ENCODE peak calls at places on chromosomes 7 and 10, in nine cellular contexts. U is IMR-90, H is testis, I is stomach, L is right lobe of liver, F is adrenal gland, S is body of pancreas, T is A549, R is heart left ventricle. D is an unnamed sample.

GRCh38 chr7:74480861-74481417 is 27.2 kb downstream of the GTF2IRD1 start:
- DNase-seq in L (peak), T (no peak), R (peak), H (peak), I (peak), S (peak), F (peak), U (peak), D (peak)

GRCh38 chr7:151930695-151931094 is 25.6 kb upstream of the GALNTL5 start:
- DNase-seq in H (no peak), R (no peak), F (no peak), U (no peak), T (no peak), I (no peak), L (no peak), S (no peak), D (no peak)

GRCh38 chr7:143490719-143491306 is 13.1 kb downstream of the TAS2R41 start:
- DNase-seq in R (peak), L (no peak), F (peak), S (no peak), T (no peak), H (no peak), U (no peak), I (no peak), D (no peak)

GRCh38 chr7:159067870-159068787 is 76.5 kb downstream of the VIPR2 start:
- DNase-seq in L (no peak), T (no peak), F (no peak), U (no peak), R (peak), S (peak), I (no peak), H (peak), D (no peak)

GRCh38 chr10:79148452-79149344 is 79.9 kb downstream of the ZMIZ1 start:
- DNase-seq in L (peak), F (peak), I (peak), H (peak), R (peak), U (peak), T (no peak), S (no peak), D (peak)

GRCh38 chr7:50826371-50827172 is 43.9 kb upstream of the GRB10 start:
- DNase-seq in S (no peak), I (no peak), L (no peak), F (peak), R (no peak), H (no peak), U (peak), T (peak), D (no peak)

GRCh38 chr10:10977231-10977956 is 40.3 kb upstream of the CELF2 start:
- DNase-seq in S (no peak), T (no peak), F (no peak), H (no peak), U (no peak), R (no peak), I (no peak), L (no peak), D (no peak)

GRCh38 chr10:123135415-123136141 is at the start of gene HMX3:
- DNase-seq in I (no peak), U (peak), S (no peak), R (no peak), F (no peak), H (no peak), L (no peak), T (peak), D (peak)

GRCh38 chr7:77331938-77332695 is 84.0 kb downstream of the GSAP start:
- DNase-seq in T (peak), U (peak), F (peak), I (peak), L (peak), H (peak), R (peak), S (peak), D (no peak)

GRCh38 chr7:114356133-114356532 is 58.5 kb upstream of the FOXP2 start:
- DNase-seq in R (no peak), F (no peak), T (no peak), S (no peak), H (no peak), U (peak), L (no peak), I (no peak), D (no peak)

GRCh38 chr10:124093076-124093773 is at the start of gene CHST15:
- DNase-seq in R (peak), S (peak), L (peak), T (peak), F (peak), U (no peak), I (peak), H (peak), D (peak)

GRCh38 chr10:101892782-101893391 is 49.3 kb upstream of the KCNIP2 start:
- DNase-seq in F (no peak), S (no peak), T (peak), H (no peak), I (no peak), L (no peak), U (peak), R (no peak), D (no peak)

GRCh38 chr10:3222068-3222467 is 49.5 kb upstream of the PITRM1 start:
- DNase-seq in H (no peak), L (no peak), U (no peak), I (no peak), T (no peak), S (no peak), R (no peak), F (no peak), D (no peak)
- TF ChIP-seq CTCF in H (no peak), L (no peak), U (peak), I (no peak), T (peak), S (peak), R (no peak), F (no peak), D (no peak)

GRCh38 chr7:116952640-116953371 is 495 bp upstream of the ST7 start:
- DNase-seq in R (peak), T (peak), H (peak), S (peak), I (peak), L (peak), F (no peak), U (peak), D (peak)

GRCh38 chr7:116951366-116952292 is 1.7 kb upstream of the ST7 start:
- DNase-seq in U (no peak), H (peak), R (no peak), F (no peak), S (no peak), I (no peak), T (no peak), L (no peak), D (no peak)

GRCh38 chr7:116949941-116950801 is 3.1 kb upstream of the ST7 start:
- DNase-seq in I (no peak), U (no peak), L (no peak), F (no peak), H (no peak), T (no peak), S (no peak), R (no peak), D (no peak)

GRCh38 chr7:116948934-116949333 is 4.4 kb upstream of the ST7 start:
- DNase-seq in L (no peak), H (no peak), I (peak), U (no peak), T (no peak), F (no peak), R (peak), S (peak), D (no peak)

DNA sequence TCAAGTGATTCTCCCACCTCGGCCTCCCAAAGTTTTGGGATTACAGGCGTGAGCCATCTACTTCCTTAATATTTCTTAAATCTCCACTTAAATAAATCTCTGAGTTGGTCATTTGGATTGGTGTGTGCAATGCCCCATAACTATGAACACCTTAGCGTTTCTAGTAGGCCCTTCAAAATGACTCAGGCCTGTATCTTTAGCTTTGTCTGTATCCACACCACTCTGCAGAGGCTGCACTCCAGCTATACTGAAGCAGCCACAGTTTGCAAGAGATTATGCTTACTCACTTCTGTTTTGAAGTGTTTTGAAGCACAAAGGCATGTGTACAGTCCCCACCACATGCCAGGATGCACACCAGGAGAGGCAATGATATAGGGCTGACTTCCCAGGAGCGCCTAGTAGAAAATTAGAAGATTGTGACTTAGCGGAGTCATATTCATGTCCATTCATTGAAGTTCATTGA is 2.4 kb upstream of the ST7 start:
- DNase-seq in F (no peak), T (no peak), S (no peak), U (no peak), H (no peak), L (no peak), R (no peak), I (no peak), D (no peak)
- H3K4me3 ChIP-seq in F (no peak), T (no peak), S (no peak), U (no peak), H (no peak), L (no peak), R (no peak), I (no peak), D (no peak)

GRCh38 chr7:146119016-146119415 is 2.4 kb downstream of the CNTNAP2 start:
- DNase-seq in F (no peak), H (no peak), I (no peak), L (no peak), U (no peak), R (no peak), S (no peak), T (no peak), D (no peak)

GRCh38 chr7:146112755-146113154 is 3.8 kb upstream of the CNTNAP2 start:
- DNase-seq in I (no peak), H (no peak), T (no peak), F (no peak), U (no peak), S (no peak), L (no peak), R (no peak), D (no peak)

GRCh38 chr7:146116452-146117219 is at the start of gene CNTNAP2:
- DNase-seq in U (no peak), T (no peak), L (no peak), F (no peak), R (peak), H (peak), I (no peak), S (no peak), D (no peak)

GRCh38 chr7:146115665-146116451 is 743 bp upstream of the CNTNAP2 start:
- DNase-seq in R (peak), U (no peak), F (peak), S (peak), L (peak), H (peak), T (no peak), I (peak), D (no peak)
- TF ChIP-seq POLR2A in R (no peak), U (no peak), F (no peak), S (no peak), L (no peak), H (no peak), T (no peak), I (no peak), D (no peak)

DNA sequence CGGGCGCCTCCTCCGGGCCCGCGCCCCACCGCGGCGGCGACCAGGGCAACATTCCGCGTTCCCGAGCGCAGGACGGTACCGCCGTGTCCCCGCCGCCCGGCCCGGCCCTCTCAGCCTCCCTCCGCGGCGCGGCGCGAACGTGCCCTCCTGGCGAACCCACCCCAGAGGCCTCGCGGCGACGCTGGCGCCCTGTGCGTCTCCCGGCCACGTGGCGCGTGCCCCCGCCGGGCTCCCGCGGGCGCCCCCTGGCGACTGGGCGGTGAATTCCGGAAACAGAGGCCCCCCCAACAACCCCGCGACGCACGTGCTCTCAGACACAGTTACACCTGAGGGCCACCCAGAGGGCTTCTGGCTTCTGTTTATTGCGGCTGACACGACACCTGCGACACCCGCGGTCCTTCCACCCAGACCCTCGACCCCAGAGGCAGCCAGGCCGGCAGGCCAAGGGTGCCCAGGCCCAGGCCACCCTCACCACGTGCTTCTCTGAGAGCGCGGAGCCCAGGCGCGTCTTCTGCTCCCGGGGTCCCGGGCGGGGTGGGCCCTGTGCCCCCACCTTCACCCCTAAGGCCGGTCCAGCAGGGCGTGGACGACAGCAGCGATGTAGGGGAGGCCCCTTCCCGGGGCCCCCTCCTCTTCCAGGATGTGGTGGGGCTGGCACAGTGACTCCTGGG is at the start of gene SAP25:
- DNase-seq in S (no peak), F (no peak), T (no peak), L (no peak), H (peak), U (no peak), R (no peak), I (no peak), D (no peak)
- TF ChIP-seq CTCF in S (no peak), F (peak), T (peak), L (peak), H (no peak), U (peak), R (no peak), I (no peak), D (no peak)

GRCh38 chr7:150877545-150877944 is 25.2 kb downstream of the AOC1 start:
- DNase-seq in L (peak), T (no peak), R (no peak), U (no peak), I (no peak), F (no peak), H (no peak), S (no peak), D (no peak)

GRCh38 chr7:150875791-150876190 is 23.5 kb downstream of the AOC1 start:
- DNase-seq in L (peak), H (no peak), I (no peak), R (no peak), U (no peak), F (no peak), T (peak), S (no peak), D (no peak)

GRCh38 chr7:150874401-150875198 is 22.3 kb downstream of the AOC1 start:
- DNase-seq in L (no peak), T (no peak), H (no peak), U (no peak), R (no peak), I (no peak), F (no peak), S (no peak), D (no peak)

GRCh38 chr7:150879345-150879744 is 27.0 kb downstream of the AOC1 start:
- DNase-seq in L (no peak), U (no peak), F (no peak), H (no peak), R (no peak), I (no peak), S (no peak), T (no peak), D (no peak)

DNA sequence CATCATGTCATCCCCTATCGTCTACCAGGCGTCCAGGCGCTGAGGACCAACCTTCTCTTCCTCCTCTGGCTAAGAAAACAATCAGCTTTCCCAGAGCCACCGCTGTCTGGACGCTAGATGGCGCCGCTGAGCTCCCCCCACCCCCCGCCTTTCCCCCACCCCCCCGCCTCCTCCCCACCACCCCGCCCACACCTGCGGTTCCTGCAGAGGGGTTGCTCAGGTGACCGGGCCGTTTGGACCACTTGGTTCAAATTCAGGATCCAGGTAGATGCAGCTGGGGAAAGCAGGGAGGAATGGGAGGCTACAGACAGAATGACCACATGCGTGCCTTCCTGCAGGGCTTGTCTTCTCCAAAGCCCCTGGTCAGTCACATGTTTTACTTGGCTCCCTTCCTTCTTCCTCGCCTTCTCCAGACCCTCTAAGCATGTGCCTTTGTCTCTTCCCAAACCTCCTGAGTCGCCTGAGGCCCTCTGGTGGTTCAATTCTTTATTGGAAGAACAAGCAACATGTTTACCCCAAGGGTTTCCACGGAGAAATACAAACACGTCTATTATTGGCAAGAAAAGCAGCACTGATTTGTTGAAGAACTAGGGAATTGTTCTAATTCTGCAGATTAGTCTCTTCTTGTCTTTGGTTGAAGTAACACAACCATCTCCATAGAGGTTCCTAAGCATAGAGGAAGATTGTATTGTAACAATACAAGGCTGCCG is 24.7 kb downstream of the AOC1 start:
- DNase-seq in R (peak), T (peak), H (peak), F (peak), I (peak), S (peak), L (peak), U (peak), D (no peak)
- H3K4me3 ChIP-seq in R (no peak), T (no peak), H (no peak), F (no peak), I (peak), S (no peak), L (no peak), U (no peak), D (no peak)

GRCh38 chr10:4241724-4242345 is 456.8 kb upstream of the KLF6 start:
- DNase-seq in F (no peak), S (peak), T (no peak), L (no peak), I (no peak), U (peak), H (peak), R (peak), D (no peak)
- TF ChIP-seq POLR2A in F (no peak), S (no peak), T (no peak), L (no peak), I (no peak), U (peak), H (no peak), R (no peak), D (no peak)

GRCh38 chr7:63931057-63931600 is 67.5 kb upstream of the ZNF722 start:
- DNase-seq in F (no peak), U (no peak), S (no peak), L (no peak), R (no peak), I (no peak), T (no peak), H (no peak), D (no peak)
- TF ChIP-seq CTCF in F (no peak), U (no peak), S (no peak), L (no peak), R (no peak), I (no peak), T (no peak), H (no peak), D (no peak)

GRCh38 chr10:90857635-90858488 is at the start of gene HTR7:
- DNase-seq in I (peak), R (peak), S (peak), T (peak), U (peak), F (peak), H (peak), L (peak), D (peak)

GRCh38 chr10:90855126-90855525 is 2.7 kb downstream of the HTR7 start:
- DNase-seq in I (no peak), F (no peak), T (no peak), S (no peak), L (no peak), H (no peak), R (no peak), U (no peak), D (no peak)

GRCh38 chr10:90856261-90856660 is 1.6 kb downstream of the HTR7 start:
- DNase-seq in L (no peak), H (no peak), I (no peak), U (no peak), S (no peak), T (no peak), R (no peak), F (no peak), D (no peak)

GRCh38 chr10:90858489-90858968 is 690 bp upstream of the HTR7 start:
- DNase-seq in F (no peak), S (no peak), U (no peak), I (no peak), H (no peak), R (no peak), T (no peak), L (no peak), D (no peak)

DNA sequence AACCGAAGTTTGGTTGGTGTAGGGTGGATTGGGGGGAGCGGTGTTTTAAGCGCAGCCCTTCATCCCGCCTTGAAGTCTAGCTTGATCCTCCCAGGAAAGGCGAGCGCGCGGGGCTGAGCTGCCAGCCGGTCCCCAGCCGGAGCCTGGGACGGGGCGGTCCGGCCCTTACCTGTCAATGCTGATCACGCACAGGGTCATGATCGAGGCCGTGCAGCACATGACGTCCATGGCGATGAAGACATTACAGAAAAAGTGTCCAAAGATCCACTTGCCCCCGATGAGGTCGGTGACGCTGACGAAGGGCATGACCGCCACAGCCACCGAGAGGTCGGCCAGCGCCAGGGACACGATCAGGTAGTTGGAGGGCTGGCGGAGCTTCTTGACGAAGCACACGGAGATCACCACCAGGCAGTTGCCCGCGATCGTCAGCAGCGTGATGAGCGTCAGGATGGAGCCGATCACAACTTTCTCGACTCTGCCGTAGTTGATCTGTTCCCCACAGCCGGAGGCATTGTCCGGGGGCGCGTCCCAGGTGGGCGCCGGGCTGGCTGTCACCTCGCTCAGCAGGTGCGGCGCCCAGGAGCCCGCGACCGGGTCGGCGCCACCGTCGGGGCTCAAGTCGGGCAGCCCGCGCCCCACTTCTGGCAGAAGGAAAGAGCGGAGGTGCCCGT is 740 bp downstream of the HTR7 start:
- DNase-seq in T (no peak), F (no peak), R (no peak), H (peak), S (no peak), L (peak), I (no peak), U (no peak), D (no peak)
- H3K4me3 ChIP-seq in T (peak), F (no peak), R (peak), H (peak), S (peak), L (peak), I (peak), U (peak), D (peak)

D was measured in lower leg skin.